ENCODE peak calls at places on chromosomes 11 and 22, in ten cellular contexts. L is mesendoderm, V is adipocyte, X is mesenchymal stem cell, Z is IMR-90, R is tibial nerve, C is neural progenitor cell, A is SK-N-SH, G is gastrocnemius medialis, F is sigmoid colon. N is an unnamed sample.

GRCh38 chr11:31240340-31240904 is 129.1 kb downstream of the DCDC1 start:
- DNase-seq in X (peak; percentile 47), C (peak; percentile 80), G (no peak), A (peak; percentile 14), R (peak; percentile 22), F (no peak), L (peak; percentile 72), V (peak; percentile 63), Z (peak; percentile 33), N (peak; percentile 51)

GRCh38 chr11:12258451-12258850 is 118.9 kb upstream of the PARVA start:
- DNase-seq in A (no peak), C (no peak), G (no peak), Z (peak; percentile 60), R (no peak), F (no peak), V (peak; percentile 40), X (peak; percentile 55), L (peak; percentile 61), N (no peak)

GRCh38 chr11:28618426-28618825 is 510.2 kb downstream of the METTL15 start:
- DNase-seq in V (peak; percentile 30), L (no peak), F (no peak), A (no peak), X (no peak), R (no peak), Z (peak; percentile 33), C (no peak), G (no peak), N (peak; percentile 28)

GRCh38 chr11:59883597-59883996 is 5.0 kb downstream of the OOSP3 start:
- DNase-seq in R (no peak), G (no peak), L (no peak), F (no peak), Z (no peak), A (no peak), C (no peak), X (no peak), V (no peak), N (no peak)

GRCh38 chr11:103637250-103637649 is 399.2 kb upstream of the DDI1 start:
- DNase-seq in G (no peak), F (no peak), X (no peak), Z (peak; percentile 55), R (no peak), C (no peak), V (no peak), L (no peak), A (no peak), N (peak; percentile 42)

GRCh38 chr11:78101073-78101472 is 21.4 kb upstream of the NDUFC2 start:
- DNase-seq in V (peak; percentile 42), F (no peak), Z (peak; percentile 54), C (no peak), G (no peak), R (no peak), A (no peak), L (no peak), X (no peak), N (no peak)

GRCh38 chr11:45921561-45922424 is 663 bp upstream of the LARGE2 start:
- DNase-seq in L (peak; percentile 89), F (peak; percentile 63), X (no peak), G (peak; percentile 11), A (peak; percentile 60), R (no peak), Z (no peak), V (no peak), C (peak; percentile 88), N (no peak)

GRCh38 chr11:44269369-44270351 is 40.3 kb downstream of the ALX4 start:
- DNase-seq in Z (peak; percentile 60), A (no peak), L (no peak), F (no peak), V (peak; percentile 67), G (no peak), X (no peak), C (no peak), R (no peak), N (peak; percentile 79)

GRCh38 chr22:38347944-38348750 is 30.9 kb upstream of the CSNK1E start:
- DNase-seq in Z (peak; percentile 29), C (no peak), V (no peak), A (no peak), G (peak; percentile 57), R (no peak), X (no peak), L (no peak), F (peak; percentile 50), N (no peak)

GRCh38 chr11:59849129-59849528 is 3.8 kb upstream of the CBLIF start:
- DNase-seq in G (no peak), R (no peak), F (no peak), V (no peak), L (no peak), X (peak; percentile 8), Z (no peak), A (no peak), C (no peak), N (peak; percentile 31)

GRCh38 chr22:33859311-33859710 is 61.0 kb downstream of the LARGE1 start:
- DNase-seq in C (no peak), X (no peak), G (no peak), L (no peak), F (no peak), Z (no peak), A (no peak), V (no peak), R (no peak), N (no peak)

GRCh38 chr22:48167238-48167637 is 1404.8 kb downstream of the TBC1D22A start:
- DNase-seq in R (no peak), C (peak; percentile 69), V (no peak), L (peak; percentile 22), A (no peak), X (no peak), F (no peak), G (no peak), Z (no peak), N (no peak)

GRCh38 chr22:30922151-30922611 is 46.4 kb downstream of the MORC2 start:
- DNase-seq in F (peak; percentile 84), A (peak; percentile 70), X (no peak), Z (peak; percentile 27), R (no peak), V (peak; percentile 57), L (no peak), G (peak; percentile 41), C (peak; percentile 25), N (peak; percentile 60)

GRCh38 chr11:46348986-46349401 is 1.7 kb downstream of the DGKZ start:
- DNase-seq in R (no peak), L (no peak), G (no peak), A (no peak), F (no peak), X (no peak), V (no peak), C (no peak), Z (no peak), N (no peak)

GRCh38 chr11:14656536-14657457 is 13.2 kb downstream of the PDE3B start:
- DNase-seq in C (no peak), V (no peak), G (no peak), A (no peak), X (no peak), L (peak; percentile 89), F (no peak), Z (no peak), R (no peak), N (no peak)

GRCh38 chr11:134101292-134101691 is 32.4 kb downstream of the JAM3 start:
- DNase-seq in R (no peak), F (no peak), V (peak; percentile 74), Z (peak; percentile 67), C (no peak), X (peak; percentile 36), G (no peak), L (no peak), A (no peak), N (no peak)

GRCh38 chr22:35749808-35750207 is 32.1 kb downstream of the APOL5 start:
- DNase-seq in Z (no peak), F (no peak), C (no peak), L (peak; percentile 24), A (no peak), V (no peak), R (no peak), X (peak; percentile 41), G (no peak), N (no peak)

GRCh38 chr11:111531687-111532364 is 8.7 kb upstream of the LAYN start:
- DNase-seq in L (peak; percentile 57), F (no peak), C (no peak), X (peak; percentile 95), A (no peak), G (no peak), V (peak; percentile 96), Z (peak; percentile 95), R (no peak), N (no peak)

GRCh38 chr11:67177399-67178281 is 58.6 kb downstream of the KDM2A start:
- DNase-seq in L (no peak), X (no peak), G (no peak), V (no peak), F (no peak), A (no peak), C (no peak), R (no peak), Z (peak; percentile 13), N (no peak)

GRCh38 chr22:17997456-17997855 is 26.9 kb downstream of the MICAL3 start:
- DNase-seq in G (no peak), V (no peak), C (no peak), Z (no peak), L (no peak), R (no peak), A (no peak), X (peak; percentile 42), F (peak; percentile 52), N (no peak)
- H3K4me1 ChIP-seq in G (peaks cover 9% of the 10 kb centered on the region), V (peaks cover 17% of the 10 kb centered on the region), C (peaks cover 9% of the 10 kb centered on the region), Z (peaks cover 5% of the 10 kb centered on the region), L (no peaks in the 10 kb centered on the region), R (peaks cover 44% of the 10 kb centered on the region), A (peaks cover 10% of the 10 kb centered on the region), X (peaks cover 27% of the 10 kb centered on the region), F (no peaks in the 10 kb centered on the region), N (peaks cover 5% of the 10 kb centered on the region)

GRCh38 chr11:128456566-128457268 is 130.6 kb downstream of the ETS1 start:
- DNase-seq in G (no peak), C (no peak), Z (no peak), X (no peak), L (no peak), R (no peak), A (no peak), V (no peak), F (no peak), N (no peak)
- H3K4me1 ChIP-seq in G (peaks cover 12% of the 10 kb centered on the region), C (peaks cover under 1% of the 10 kb centered on the region), Z (peaks cover 19% of the 10 kb centered on the region), X (peaks cover 6% of the 10 kb centered on the region), L (no peaks in the 10 kb centered on the region), R (peaks cover 59% of the 10 kb centered on the region), A (peaks cover 34% of the 10 kb centered on the region), V (peaks cover 58% of the 10 kb centered on the region), F (no peaks in the 10 kb centered on the region), N (peaks cover 11% of the 10 kb centered on the region)

GRCh38 chr11:34329876-34330275 is 27.9 kb downstream of the ABTB2 start:
- DNase-seq in C (no peak), V (no peak), A (no peak), X (no peak), G (peak; percentile 34), Z (no peak), R (no peak), F (no peak), L (no peak), N (no peak)
- H3K4me1 ChIP-seq in C (no peaks in the 10 kb centered on the region), V (peaks cover 18% of the 10 kb centered on the region), A (peaks cover 23% of the 10 kb centered on the region), X (peaks cover 5% of the 10 kb centered on the region), G (peaks cover 51% of the 10 kb centered on the region), Z (peaks cover 2% of the 10 kb centered on the region), R (peaks cover 30% of the 10 kb centered on the region), F (no peaks in the 10 kb centered on the region), L (no peaks in the 10 kb centered on the region), N (no peaks in the 10 kb centered on the region)

DNA sequence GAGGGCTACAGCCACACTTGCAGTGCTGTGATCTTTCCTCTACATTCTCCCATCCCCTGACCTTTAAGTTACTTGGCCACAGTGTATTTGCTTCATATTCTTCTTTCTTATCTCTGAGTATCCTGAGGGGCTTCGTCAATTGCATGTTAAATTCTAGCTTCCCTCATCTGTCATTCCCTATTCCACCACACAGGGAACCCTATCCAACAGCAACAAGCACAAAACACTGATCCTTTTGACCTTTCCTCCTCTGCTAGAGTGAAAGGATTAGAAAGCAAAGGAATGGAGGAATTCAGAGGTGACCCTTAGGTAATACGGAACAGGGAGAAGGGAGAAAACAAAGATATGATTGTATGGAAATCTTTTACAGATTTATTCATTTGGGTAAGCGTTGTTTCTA is 1061.7 kb upstream of the TENM4 start:
- DNase-seq in R (no peak), X (no peak), A (no peak), F (no peak), L (peak; percentile 78), V (no peak), G (no peak), C (peak; percentile 66), Z (no peak), N (no peak)
- H3K4me1 ChIP-seq in R (no peaks in the 10 kb centered on the region), X (no peaks in the 10 kb centered on the region), A (no peaks in the 10 kb centered on the region), F (no peaks in the 10 kb centered on the region), L (no peaks in the 10 kb centered on the region), V (no peaks in the 10 kb centered on the region), G (no peaks in the 10 kb centered on the region), C (peaks cover 5% of the 10 kb centered on the region), Z (no peaks in the 10 kb centered on the region), N (no peaks in the 10 kb centered on the region)

N was measured in endothelial cell of umbilical vein.